ENCODE peak calls at places on chromosomes 11 and 22, in ten cellular contexts. D is heart left ventricle; B is ascending aorta; H is tibial artery; S is heart right ventricle; O is pancreas; Y is transverse colon; C is ovary; K is CD8-positive, alpha-beta memory T cell; G is neuronal stem cell. A is an unnamed sample.

GRCh38 chr22:24433001-24433867 is 5.8 kb downstream of the ADORA2A start:
- DNase-seq in H (no peak), B (no peak), G (no peak), C (no peak), Y (no peak), S (no peak), D (no peak), O (no peak), K (no peak), A (no peak)

GRCh38 chr11:68878022-68878421 is 25.6 kb downstream of the MRPL21 start:
- DNase-seq in S (no peak), G (no peak), D (no peak), H (no peak), O (no peak), K (no peak), Y (no peak), B (no peak), C (no peak), A (no peak)

GRCh38 chr22:22681221-22681739 is 36.9 kb downstream of the GGTLC2 start:
- DNase-seq in K (no peak), C (no peak), H (no peak), B (no peak), S (no peak), G (no peak), D (no peak), O (no peak), Y (no peak), A (no peak)

GRCh38 chr11:118895093-118896039 is 11.7 kb downstream of the CXCR5 start:
- DNase-seq in D (no peak), C (no peak), B (no peak), O (no peak), S (peak; percentile 3), G (no peak), K (peak; percentile 64), H (no peak), Y (peak; percentile 59), A (no peak)

GRCh38 chr11:83540112-83540675 is 254.0 kb upstream of the CCDC90B start:
- DNase-seq in Y (no peak), S (no peak), D (no peak), B (no peak), O (no peak), C (no peak), K (no peak), H (no peak), G (no peak), A (no peak)

GRCh38 chr11:60872124-60872951 is 5.0 kb downstream of the ZP1 start:
- DNase-seq in G (no peak), S (peak; percentile 77), Y (peak; percentile 35), D (peak; percentile 72), H (peak; percentile 67), K (no peak), C (no peak), O (no peak), B (peak; percentile 67), A (no peak)

GRCh38 chr22:27642104-27642800 is 159.3 kb downstream of the MN1 start:
- DNase-seq in B (no peak), S (no peak), D (no peak), G (peak; percentile 36), H (no peak), C (peak; percentile 27), O (no peak), Y (no peak), K (no peak), A (no peak)

GRCh38 chr11:134207538-134208239 is 16.1 kb downstream of the NCAPD3 start:
- DNase-seq in G (no peak), K (peak; percentile 46), O (peak; percentile 25), B (no peak), H (no peak), D (peak; percentile 35), C (peak; percentile 51), Y (peak; percentile 47), S (no peak), A (no peak)

GRCh38 chr11:34968862-34969261 is 52.4 kb downstream of the PDHX start:
- DNase-seq in H (no peak), B (no peak), Y (no peak), G (no peak), C (no peak), O (no peak), K (no peak), D (no peak), S (no peak), A (no peak)

GRCh38 chr11:120520091-120520822 is 8.7 kb downstream of the GRIK4 start:
- DNase-seq in K (no peak), S (no peak), G (no peak), B (no peak), O (no peak), Y (no peak), C (peak; percentile 22), H (no peak), D (no peak), A (no peak)

GRCh38 chr11:75031224-75031753 is 42.6 kb downstream of the NEU3 start:
- DNase-seq in K (no peak), H (no peak), Y (no peak), B (no peak), S (no peak), G (no peak), C (no peak), D (no peak), O (no peak), A (no peak)

GRCh38 chr11:8221917-8222316 is 41.8 kb downstream of the LMO1 start:
- DNase-seq in S (no peak), D (no peak), C (no peak), O (no peak), B (no peak), H (no peak), K (no peak), G (no peak), Y (no peak), A (no peak)

GRCh38 chr11:2994336-2994730 is 2.2 kb upstream of the NAP1L4 start:
- DNase-seq in G (no peak), H (no peak), B (no peak), D (no peak), C (no peak), Y (no peak), K (no peak), O (no peak), S (no peak), A (no peak)

GRCh38 chr22:38029370-38029769 is 27.8 kb upstream of the PICK1 start:
- DNase-seq in O (no peak), B (no peak), S (no peak), G (no peak), D (no peak), Y (no peak), K (no peak), C (no peak), H (no peak), A (no peak)

GRCh38 chr11:133047036-133047800 is 485.1 kb downstream of the OPCML start:
- DNase-seq in D (no peak), K (no peak), O (no peak), Y (no peak), G (no peak), S (no peak), C (no peak), B (no peak), H (no peak), A (no peak)

GRCh38 chr11:19995131-19995530 is 165.1 kb downstream of the DBX1 start:
- DNase-seq in Y (no peak), S (no peak), O (no peak), K (no peak), C (no peak), D (no peak), G (no peak), H (peak; percentile 27), B (no peak), A (no peak)

GRCh38 chr22:19407649-19408606 is 23.6 kb downstream of the HIRA start:
- DNase-seq in C (peak; percentile 54), Y (no peak), D (peak; percentile 50), O (peak; percentile 55), H (no peak), G (no peak), K (no peak), S (peak; percentile 50), B (no peak), A (no peak)

GRCh38 chr11:35144103-35144741 is 5.3 kb downstream of the CD44 start:
- DNase-seq in O (no peak), B (no peak), D (no peak), K (peak; percentile 28), G (no peak), H (no peak), S (no peak), C (no peak), Y (peak; percentile 64), A (no peak)

GRCh38 chr11:65288706-65289536 is 25.7 kb upstream of the CDC42EP2 start:
- DNase-seq in D (no peak), C (peak; percentile 20), B (no peak), Y (no peak), O (no peak), S (no peak), K (no peak), H (no peak), G (no peak), A (no peak)

DNA sequence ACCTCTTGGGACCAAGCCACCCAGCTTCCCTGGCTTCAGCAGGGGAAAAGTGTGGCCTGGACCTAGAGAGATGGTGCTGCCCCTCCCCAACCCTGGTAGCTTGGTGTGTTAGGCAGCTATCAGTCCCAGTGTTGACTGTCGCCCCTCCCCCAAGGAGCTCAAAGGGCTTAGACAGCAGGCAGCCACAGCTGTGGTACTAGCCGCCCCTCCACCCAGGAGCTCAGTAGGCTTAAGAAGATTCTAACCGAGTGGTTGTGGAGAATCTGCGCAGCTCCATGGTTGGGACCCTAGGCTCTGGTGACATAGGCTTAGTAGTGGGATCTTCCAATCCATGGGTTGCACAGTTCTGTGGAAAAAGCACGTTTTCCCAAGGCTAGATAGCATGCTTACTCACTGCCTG is 458.4 kb upstream of the LRRC4C start:
- DNase-seq in H (no peak), B (no peak), Y (no peak), S (no peak), G (no peak), D (no peak), K (no peak), O (no peak), C (no peak), A (no peak)
- H3K9me3 ChIP-seq in H (no peaks in the 10 kb centered on the region), B (peaks cover 9% of the 10 kb centered on the region), Y (no peaks in the 10 kb centered on the region), S (peaks cover 45% of the 10 kb centered on the region), G (no peaks in the 10 kb centered on the region), D (no peaks in the 10 kb centered on the region), K (no peaks in the 10 kb centered on the region), O (no peaks in the 10 kb centered on the region), C (no peaks in the 10 kb centered on the region), A (no peaks in the 10 kb centered on the region)

GRCh38 chr11:22930816-22931594 is 70.7 kb upstream of the CCDC179 start:
- DNase-seq in S (no peak), O (no peak), D (no peak), H (no peak), B (no peak), K (no peak), G (no peak), C (no peak), Y (no peak), A (no peak)
- H3K27ac ChIP-seq in S (no peak overlapping the region), O (no peak overlapping the region), D (no peak overlapping the region), H (peak overlapping the region; percentile 53), B (no peak overlapping the region), K (no peak overlapping the region), G (no peak overlapping the region), C (no peak overlapping the region), Y (no peak overlapping the region), A (no peak overlapping the region)

GRCh38 chr22:17878186-17878694 is 104.0 kb upstream of the BID start:
- DNase-seq in G (no peak), Y (no peak), O (no peak), S (no peak), H (no peak), C (peak; percentile 21), D (no peak), K (no peak), B (no peak), A (no peak)
- H3K4me1 ChIP-seq in G (no peaks in the 10 kb centered on the region), Y (no peaks in the 10 kb centered on the region), O (no peaks in the 10 kb centered on the region), S (no peaks in the 10 kb centered on the region), H (no peaks in the 10 kb centered on the region), C (no peaks in the 10 kb centered on the region), D (no peaks in the 10 kb centered on the region), K (no peaks in the 10 kb centered on the region), B (no peaks in the 10 kb centered on the region), A (no peaks in the 10 kb centered on the region)

GRCh38 chr22:49303061-49303735 is 524.5 kb downstream of the BRD1 start:
- DNase-seq in S (no peak), H (no peak), G (no peak), O (no peak), K (no peak), Y (no peak), B (peak; percentile 30), C (no peak), D (peak; percentile 7), A (no peak)
- H3K9me3 ChIP-seq in S (no peaks in the 10 kb centered on the region), H (no peaks in the 10 kb centered on the region), G (no peaks in the 10 kb centered on the region), O (no peaks in the 10 kb centered on the region), K (no peaks in the 10 kb centered on the region), Y (no peaks in the 10 kb centered on the region), B (no peaks in the 10 kb centered on the region), C (no peaks in the 10 kb centered on the region), D (no peaks in the 10 kb centered on the region), A (no peaks in the 10 kb centered on the region)

A was measured in thoracic aorta.